ENCODE peak calls at places on chromosomes 16 and 17, in ten cellular contexts. N is amniotic stem cell; L is upper lobe of right lung; X is HEK293T; G is mucosa of descending colon; W is aorta; A is stimulated activated CD8-positive, alpha-beta memory T cell treated with anti-CD3 and anti-CD28 coated beads, Interleukin-4, amount 100 ng/mL, for 1 hour; I is retina; E is Right ventricle myocardium superior; U is adipocyte. Y is an unnamed sample.

GRCh38 chr17:58120195-58120822 is 27.9 kb upstream of the OR4D1 start:
- DNase-seq in N (peak), L (no peak), X (peak), G (no peak), W (no peak), A (no peak), I (peak), E (no peak), U (peak), Y (no peak)

GRCh38 chr17:60817187-60817586 is 139.5 kb downstream of the BCAS3 start:
- DNase-seq in N (peak), L (no peak), X (no peak), G (no peak), W (no peak), A (no peak), I (no peak), E (no peak), U (peak), Y (no peak)

GRCh38 chr16:85453-85782 is 7.4 kb downstream of the MPG start:
- DNase-seq in N (no peak), L (no peak), X (no peak), G (no peak), W (peak), A (no peak), I (no peak), E (no peak), U (no peak), Y (no peak)

GRCh38 chr17:74746376-74746775 is 2.1 kb upstream of the NHERF1 start:
- DNase-seq in N (no peak), L (no peak), X (no peak), G (peak), W (no peak), A (no peak), I (no peak), E (no peak), U (no peak), Y (no peak)

GRCh38 chr16:68242926-68243858 is 2.0 kb upstream of the PLA2G15 start:
- DNase-seq in N (no peak), L (no peak), X (no peak), G (peak), W (no peak), A (no peak), I (no peak), E (no peak), U (no peak), Y (no peak)

GRCh38 chr16:88464447-88465318 is 11.6 kb downstream of the ZFPM1 start:
- DNase-seq in N (no peak), L (no peak), X (no peak), G (no peak), W (no peak), A (no peak), I (no peak), E (no peak), U (no peak), Y (no peak)

GRCh38 chr17:43406676-43407645 is 8.2 kb downstream of the ARL4D start:
- DNase-seq in N (no peak), L (no peak), X (no peak), G (no peak), W (peak), A (no peak), I (no peak), E (no peak), U (peak), Y (no peak)

GRCh38 chr17:77323413-77324171 is 182.8 kb downstream of the SEC14L1 start:
- DNase-seq in N (no peak), L (peak), X (peak), G (peak), W (no peak), A (no peak), I (no peak), E (no peak), U (peak), Y (peak)

GRCh38 chr17:8658800-8659199 is 28.3 kb upstream of the MYH10 start:
- DNase-seq in N (no peak), L (no peak), X (no peak), G (no peak), W (no peak), A (no peak), I (no peak), E (no peak), U (no peak), Y (no peak)

GRCh38 chr17:18258356-18259038 is at the start of gene FLII:
- DNase-seq in N (no peak), L (no peak), X (peak), G (peak), W (peak), A (peak), I (peak), E (peak), U (peak), Y (peak)

GRCh38 chr16:3610698-3611144 is 685 bp downstream of the SLX4 start:
- DNase-seq in N (no peak), L (no peak), X (no peak), G (no peak), W (no peak), A (no peak), I (no peak), E (no peak), U (peak), Y (no peak)

GRCh38 chr16:12462690-12463646 is 340.7 kb downstream of the CPPED1 start:
- DNase-seq in N (no peak), L (no peak), X (no peak), G (no peak), W (no peak), A (no peak), I (no peak), E (no peak), U (peak), Y (no peak)